ENCODE peak calls at places on chromosomes 5 and 9, in nine cellular contexts. One of them, this sample, is unnamed.

GRCh38 chr5:174720066-174720611 is 4.2 kb upstream of the MSX2 start:
- DNase-seq in left ventricle myocardium inferior: no peak
- DNase-seq in AG04450: no peak
- DNase-seq in CD4-positive, alpha-beta memory T cell: no peak
- DNase-seq in mammary epithelial cell: no peak
- DNase-seq in AG20443: no peak
- DNase-seq in HuH-7.5: no peak
- DNase-seq in epithelial cell of esophagus: no peak
- DNase-seq in T1000: no peak
- DNase-seq in this sample: no peak

GRCh38 chr5:76816110-76816831 is 2.6 kb upstream of the F2RL1 start:
- DNase-seq in AG04450: no peak
- DNase-seq in AG20443: peak; percentile 35
- DNase-seq in left ventricle myocardium inferior: no peak
- DNase-seq in mammary epithelial cell: peak; percentile 64
- DNase-seq in T1000: no peak
- DNase-seq in HuH-7.5: no peak
- DNase-seq in epithelial cell of esophagus: peak; percentile 50
- DNase-seq in CD4-positive, alpha-beta memory T cell: no peak
- DNase-seq in this sample: no peak

GRCh38 chr9:99350461-99350860 is 128.4 kb downstream of the SEC61B start:
- DNase-seq in epithelial cell of esophagus: no peak
- DNase-seq in AG04450: no peak
- DNase-seq in T1000: no peak
- DNase-seq in left ventricle myocardium inferior: no peak
- DNase-seq in HuH-7.5: no peak
- DNase-seq in mammary epithelial cell: no peak
- DNase-seq in AG20443: no peak
- DNase-seq in CD4-positive, alpha-beta memory T cell: no peak
- DNase-seq in this sample: no peak

GRCh38 chr9:38287420-38287985 is 105.0 kb upstream of the ALDH1B1 start:
- DNase-seq in AG04450: no peak
- DNase-seq in HuH-7.5: no peak
- DNase-seq in CD4-positive, alpha-beta memory T cell: no peak
- DNase-seq in mammary epithelial cell: peak; percentile 25
- DNase-seq in T1000: no peak
- DNase-seq in epithelial cell of esophagus: peak; percentile 88
- DNase-seq in AG20443: no peak
- DNase-seq in left ventricle myocardium inferior: no peak
- DNase-seq in this sample: no peak

GRCh38 chr5:159489779-159490178 is 159.5 kb upstream of the IL12B start:
- DNase-seq in AG04450: no peak
- DNase-seq in T1000: no peak
- DNase-seq in CD4-positive, alpha-beta memory T cell: no peak
- DNase-seq in left ventricle myocardium inferior: no peak
- DNase-seq in HuH-7.5: no peak
- DNase-seq in mammary epithelial cell: no peak
- DNase-seq in AG20443: no peak
- DNase-seq in epithelial cell of esophagus: no peak
- DNase-seq in this sample: no peak

GRCh38 chr5:67303356-67303755 is 106.8 kb upstream of the CD180 start:
- DNase-seq in AG04450: no peak
- DNase-seq in T1000: no peak
- DNase-seq in CD4-positive, alpha-beta memory T cell: no peak
- DNase-seq in left ventricle myocardium inferior: no peak
- DNase-seq in HuH-7.5: no peak
- DNase-seq in AG20443: no peak
- DNase-seq in mammary epithelial cell: peak; percentile 18
- DNase-seq in epithelial cell of esophagus: peak; percentile 41
- DNase-seq in this sample: no peak

GRCh38 chr5:177603631-177604030 is 3.7 kb downstream of the B4GALT7 start:
- DNase-seq in AG04450: no peak
- DNase-seq in epithelial cell of esophagus: no peak
- DNase-seq in T1000: no peak
- DNase-seq in mammary epithelial cell: no peak
- DNase-seq in CD4-positive, alpha-beta memory T cell: no peak
- DNase-seq in HuH-7.5: no peak
- DNase-seq in left ventricle myocardium inferior: no peak
- DNase-seq in AG20443: no peak
- DNase-seq in this sample: no peak

GRCh38 chr9:132411091-132411508 is 1.1 kb downstream of the CFAP77 start:
- DNase-seq in mammary epithelial cell: peak; percentile 52
- DNase-seq in AG04450: no peak
- DNase-seq in epithelial cell of esophagus: peak; percentile 68
- DNase-seq in left ventricle myocardium inferior: peak; percentile 32
- DNase-seq in HuH-7.5: peak; percentile 81
- DNase-seq in T1000: no peak
- DNase-seq in AG20443: peak; percentile 51
- DNase-seq in CD4-positive, alpha-beta memory T cell: peak; percentile 71
- DNase-seq in this sample: peak; percentile 89

GRCh38 chr5:180296778-180297177 is 4.9 kb upstream of the MAPK9 start:
- DNase-seq in mammary epithelial cell: no peak
- DNase-seq in epithelial cell of esophagus: no peak
- DNase-seq in AG04450: no peak
- DNase-seq in left ventricle myocardium inferior: no peak
- DNase-seq in T1000: no peak
- DNase-seq in CD4-positive, alpha-beta memory T cell: no peak
- DNase-seq in AG20443: no peak
- DNase-seq in HuH-7.5: no peak
- DNase-seq in this sample: no peak

GRCh38 chr5:131914472-131914871 is 31.0 kb downstream of the MEIKIN start:
- DNase-seq in AG20443: no peak
- DNase-seq in epithelial cell of esophagus: no peak
- DNase-seq in CD4-positive, alpha-beta memory T cell: no peak
- DNase-seq in HuH-7.5: no peak
- DNase-seq in left ventricle myocardium inferior: no peak
- DNase-seq in mammary epithelial cell: no peak
- DNase-seq in T1000: no peak
- DNase-seq in AG04450: no peak
- DNase-seq in this sample: no peak

GRCh38 chr5:10034008-10034407 is 215.7 kb downstream of the ATPSCKMT start:
- DNase-seq in epithelial cell of esophagus: no peak
- DNase-seq in AG04450: no peak
- DNase-seq in AG20443: no peak
- DNase-seq in left ventricle myocardium inferior: peak; percentile 32
- DNase-seq in CD4-positive, alpha-beta memory T cell: no peak
- DNase-seq in mammary epithelial cell: no peak
- DNase-seq in T1000: no peak
- DNase-seq in HuH-7.5: no peak
- DNase-seq in this sample: no peak

GRCh38 chr9:98101868-98102273 is 17.2 kb downstream of the TRIM14 start:
- DNase-seq in mammary epithelial cell: no peak
- DNase-seq in CD4-positive, alpha-beta memory T cell: peak; percentile 94
- DNase-seq in left ventricle myocardium inferior: no peak
- DNase-seq in AG20443: no peak
- DNase-seq in AG04450: no peak
- DNase-seq in HuH-7.5: no peak
- DNase-seq in T1000: no peak
- DNase-seq in epithelial cell of esophagus: no peak
- DNase-seq in this sample: peak; percentile 90

GRCh38 chr5:151534345-151534744 is 56.8 kb downstream of the FAT2 start:
- DNase-seq in CD4-positive, alpha-beta memory T cell: no peak
- DNase-seq in T1000: no peak
- DNase-seq in HuH-7.5: no peak
- DNase-seq in AG04450: no peak
- DNase-seq in left ventricle myocardium inferior: no peak
- DNase-seq in mammary epithelial cell: no peak
- DNase-seq in epithelial cell of esophagus: no peak
- DNase-seq in AG20443: no peak
- DNase-seq in this sample: no peak

GRCh38 chr5:167899490-167899889 is 392.0 kb upstream of the WWC1 start:
- DNase-seq in T1000: no peak
- DNase-seq in epithelial cell of esophagus: peak; percentile 58
- DNase-seq in CD4-positive, alpha-beta memory T cell: no peak
- DNase-seq in AG20443: peak; percentile 20
- DNase-seq in mammary epithelial cell: peak; percentile 72
- DNase-seq in HuH-7.5: no peak
- DNase-seq in AG04450: no peak
- DNase-seq in left ventricle myocardium inferior: no peak
- DNase-seq in this sample: no peak

GRCh38 chr9:105233836-105234235 is 10.6 kb upstream of the SLC44A1 start:
- DNase-seq in mammary epithelial cell: no peak
- DNase-seq in AG04450: no peak
- DNase-seq in left ventricle myocardium inferior: no peak
- DNase-seq in epithelial cell of esophagus: no peak
- DNase-seq in CD4-positive, alpha-beta memory T cell: no peak
- DNase-seq in T1000: no peak
- DNase-seq in HuH-7.5: no peak
- DNase-seq in AG20443: no peak
- DNase-seq in this sample: no peak

GRCh38 chr9:1510712-1511111 is 460.6 kb downstream of the DMRT2 start:
- DNase-seq in AG20443: no peak
- DNase-seq in CD4-positive, alpha-beta memory T cell: no peak
- DNase-seq in left ventricle myocardium inferior: no peak
- DNase-seq in mammary epithelial cell: peak; percentile 1
- DNase-seq in epithelial cell of esophagus: peak; percentile 44
- DNase-seq in T1000: no peak
- DNase-seq in HuH-7.5: no peak
- DNase-seq in AG04450: no peak
- DNase-seq in this sample: no peak

GRCh38 chr5:54624671-54625583 is 107.4 kb downstream of the SNX18 start:
- DNase-seq in epithelial cell of esophagus: peak; percentile 32
- DNase-seq in mammary epithelial cell: no peak
- DNase-seq in AG20443: peak; percentile 27
- DNase-seq in T1000: no peak
- DNase-seq in HuH-7.5: no peak
- DNase-seq in left ventricle myocardium inferior: no peak
- DNase-seq in AG04450: peak; percentile 48
- DNase-seq in CD4-positive, alpha-beta memory T cell: no peak
- DNase-seq in this sample: no peak

GRCh38 chr9:33211695-33212393 is 28.1 kb upstream of the SPINK4 start:
- DNase-seq in AG20443: no peak
- DNase-seq in left ventricle myocardium inferior: no peak
- DNase-seq in epithelial cell of esophagus: peak; percentile 72
- DNase-seq in CD4-positive, alpha-beta memory T cell: no peak
- DNase-seq in AG04450: no peak
- DNase-seq in T1000: no peak
- DNase-seq in HuH-7.5: no peak
- DNase-seq in mammary epithelial cell: peak; percentile 82
- DNase-seq in this sample: no peak

GRCh38 chr5:180605554-180606214 is 14.4 kb upstream of the SCGB3A1 start:
- DNase-seq in AG04450: peak; percentile 23
- DNase-seq in epithelial cell of esophagus: peak; percentile 55
- DNase-seq in left ventricle myocardium inferior: no peak
- DNase-seq in T1000: no peak
- DNase-seq in mammary epithelial cell: peak; percentile 38
- DNase-seq in HuH-7.5: peak; percentile 82
- DNase-seq in AG20443: peak; percentile 61
- DNase-seq in CD4-positive, alpha-beta memory T cell: peak; percentile 30
- DNase-seq in this sample: peak; percentile 83

GRCh38 chr9:127938298-127938690 is 640 bp upstream of the DPM2 start:
- DNase-seq in T1000: no peak
- DNase-seq in epithelial cell of esophagus: no peak
- DNase-seq in CD4-positive, alpha-beta memory T cell: no peak
- DNase-seq in left ventricle myocardium inferior: peak; percentile 58
- DNase-seq in mammary epithelial cell: no peak
- DNase-seq in AG20443: no peak
- DNase-seq in AG04450: no peak
- DNase-seq in HuH-7.5: no peak
- DNase-seq in this sample: no peak